ENCODE peak calls at places on chromosomes 12 and 14, in seven cellular contexts. One of them, this sample, is unnamed.
A peak's percentile ranks its signal among the peaks of the same experiment; 100 is the strongest.

GRCh38 chr12:85036241-85036707 is at the start of the genes LRRIQ1 and TSPAN19:
- DNase-seq in AG04450: peak; percentile 47
- DNase-seq in coronary artery: no peak
- DNase-seq in body of pancreas: peak; percentile 87
- DNase-seq in spleen: peak; percentile 67
- DNase-seq in aorta: peak; percentile 68
- DNase-seq in GM23248: peak; percentile 88
- DNase-seq in this sample: peak; percentile 9

GRCh38 chr12:86484473-86484872 is 228.3 kb upstream of the MGAT4C start:
- DNase-seq in AG04450: no peak
- DNase-seq in GM23248: no peak
- DNase-seq in spleen: no peak
- DNase-seq in aorta: no peak
- DNase-seq in body of pancreas: no peak
- DNase-seq in coronary artery: no peak
- DNase-seq in this sample: no peak

GRCh38 chr12:79648872-79649271 is 41.9 kb downstream of the PAWR start:
- DNase-seq in coronary artery: no peak
- DNase-seq in body of pancreas: no peak
- DNase-seq in aorta: no peak
- DNase-seq in spleen: no peak
- DNase-seq in AG04450: no peak
- DNase-seq in GM23248: no peak
- DNase-seq in this sample: no peak

GRCh38 chr12:104738371-104738710 is 219.7 kb downstream of the SLC41A2 start:
- DNase-seq in GM23248: no peak
- DNase-seq in body of pancreas: no peak
- DNase-seq in AG04450: no peak
- DNase-seq in spleen: no peak
- DNase-seq in aorta: no peak
- DNase-seq in coronary artery: no peak
- DNase-seq in this sample: no peak

GRCh38 chr12:60168441-60168840 is 572.6 kb downstream of the SLC16A7 start:
- DNase-seq in spleen: no peak
- DNase-seq in aorta: no peak
- DNase-seq in coronary artery: no peak
- DNase-seq in GM23248: no peak
- DNase-seq in body of pancreas: no peak
- DNase-seq in AG04450: no peak
- DNase-seq in this sample: no peak

GRCh38 chr14:87045956-87046355 is 947.0 kb downstream of the GALC start:
- DNase-seq in spleen: no peak
- DNase-seq in aorta: no peak
- DNase-seq in AG04450: no peak
- DNase-seq in coronary artery: no peak
- DNase-seq in body of pancreas: no peak
- DNase-seq in GM23248: no peak
- DNase-seq in this sample: no peak

GRCh38 chr14:35480119-35480769 is 53.7 kb upstream of the INSM2 start:
- DNase-seq in aorta: no peak
- DNase-seq in body of pancreas: no peak
- DNase-seq in coronary artery: no peak
- DNase-seq in GM23248: peak; percentile 12
- DNase-seq in AG04450: no peak
- DNase-seq in spleen: no peak
- DNase-seq in this sample: peak; percentile 13

GRCh38 chr12:102232446-102232845 is 34.8 kb upstream of the PMCH start:
- DNase-seq in body of pancreas: no peak
- DNase-seq in spleen: no peak
- DNase-seq in GM23248: peak; percentile 72
- DNase-seq in coronary artery: no peak
- DNase-seq in AG04450: no peak
- DNase-seq in aorta: no peak
- DNase-seq in this sample: no peak

GRCh38 chr12:113208041-113208934 is 13.0 kb upstream of the TPCN1 start:
- DNase-seq in body of pancreas: no peak
- DNase-seq in coronary artery: no peak
- DNase-seq in aorta: peak; percentile 57
- DNase-seq in spleen: peak; percentile 90
- DNase-seq in AG04450: no peak
- DNase-seq in GM23248: peak; percentile 30
- DNase-seq in this sample: peak; percentile 14

GRCh38 chr14:70093156-70093555 is 95.6 kb downstream of the SLC8A3 start:
- DNase-seq in coronary artery: no peak
- DNase-seq in AG04450: no peak
- DNase-seq in GM23248: no peak
- DNase-seq in body of pancreas: no peak
- DNase-seq in aorta: no peak
- DNase-seq in spleen: no peak
- DNase-seq in this sample: no peak

GRCh38 chr12:59600174-59600573 is 4.3 kb downstream of the SLC16A7 start:
- DNase-seq in body of pancreas: no peak
- DNase-seq in GM23248: peak; percentile 84
- DNase-seq in AG04450: no peak
- DNase-seq in spleen: no peak
- DNase-seq in coronary artery: no peak
- DNase-seq in aorta: no peak
- DNase-seq in this sample: no peak

GRCh38 chr12:31897791-31898503 is 61.3 kb upstream of the RESF1 start:
- DNase-seq in GM23248: peak; percentile 3
- DNase-seq in spleen: peak; percentile 75
- DNase-seq in coronary artery: no peak
- DNase-seq in aorta: no peak
- DNase-seq in body of pancreas: peak; percentile 50
- DNase-seq in AG04450: no peak
- DNase-seq in this sample: no peak

GRCh38 chr12:88266851-88267360 is 124.8 kb downstream of the TMTC3 start:
- DNase-seq in AG04450: no peak
- DNase-seq in spleen: no peak
- DNase-seq in aorta: no peak
- DNase-seq in GM23248: peak; percentile 8
- DNase-seq in coronary artery: no peak
- DNase-seq in body of pancreas: no peak
- DNase-seq in this sample: no peak

GRCh38 chr12:57173089-57173488 is 25.7 kb upstream of the LRP1-AS start:
- DNase-seq in GM23248: peak; percentile 52
- DNase-seq in spleen: no peak
- DNase-seq in coronary artery: no peak
- DNase-seq in AG04450: no peak
- DNase-seq in aorta: no peak
- DNase-seq in body of pancreas: no peak
- DNase-seq in this sample: no peak

GRCh38 chr12:95607642-95608041 is 56.4 kb upstream of the USP44 start:
- DNase-seq in spleen: no peak
- DNase-seq in coronary artery: no peak
- DNase-seq in GM23248: no peak
- DNase-seq in AG04450: no peak
- DNase-seq in body of pancreas: peak; percentile 47
- DNase-seq in aorta: no peak
- DNase-seq in this sample: no peak

GRCh38 chr12:42728770-42729531 is 139.4 kb upstream of the PRICKLE1 start:
- DNase-seq in spleen: no peak
- DNase-seq in coronary artery: no peak
- DNase-seq in AG04450: no peak
- DNase-seq in body of pancreas: no peak
- DNase-seq in GM23248: no peak
- DNase-seq in aorta: no peak
- DNase-seq in this sample: no peak

GRCh38 chr12:10720974-10721565 is 2.1 kb downstream of the YBX3 start:
- DNase-seq in aorta: no peak
- DNase-seq in GM23248: peak; percentile 37
- DNase-seq in coronary artery: no peak
- DNase-seq in AG04450: no peak
- DNase-seq in spleen: no peak
- DNase-seq in body of pancreas: no peak
- DNase-seq in this sample: no peak

DNA sequence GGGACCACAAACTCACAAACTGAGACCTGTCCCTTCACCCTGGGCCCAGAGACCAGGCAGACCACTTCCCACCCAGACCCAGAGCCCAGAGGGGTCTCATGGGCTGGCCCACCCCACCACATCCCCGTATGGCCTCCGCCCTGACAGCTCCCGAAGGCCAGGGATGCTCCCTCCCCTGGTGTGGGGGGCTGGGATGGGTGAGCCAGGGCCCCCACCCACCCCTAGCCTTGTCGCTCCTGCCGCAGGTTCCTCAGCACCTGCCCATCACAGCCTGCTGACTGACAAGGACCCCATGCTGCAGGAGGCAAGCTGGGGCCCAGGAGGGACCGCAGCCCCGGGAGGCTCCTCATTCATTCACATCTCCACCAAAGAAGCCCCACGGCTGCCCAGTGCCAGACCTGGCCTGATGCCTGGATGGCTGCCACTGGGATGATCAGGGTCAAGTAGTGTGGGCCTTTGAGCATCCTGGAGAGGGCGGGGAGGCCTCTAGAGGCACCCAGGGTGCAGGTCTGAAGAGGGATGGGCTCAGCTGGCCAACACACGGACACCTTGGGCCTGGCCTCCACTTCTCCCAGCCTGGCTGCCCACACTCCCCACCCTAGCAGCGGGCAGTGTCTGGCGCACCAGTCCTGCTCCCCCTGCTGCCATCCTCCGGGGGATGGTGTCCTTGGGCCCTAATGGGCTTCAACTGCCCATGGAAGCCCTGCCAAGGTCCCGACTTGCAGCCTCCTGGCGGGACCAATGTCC is 24.7 kb upstream of the GPR132 start:
- DNase-seq in coronary artery: no peak
- DNase-seq in aorta: peak; percentile 72
- DNase-seq in AG04450: no peak
- DNase-seq in body of pancreas: peak; percentile 20
- DNase-seq in spleen: no peak
- DNase-seq in GM23248: peak; percentile 12
- DNase-seq in this sample: no peak
- H3K27ac ChIP-seq in coronary artery: peak overlapping the region; percentile 89
- H3K27ac ChIP-seq in aorta: no peak overlapping the region
- H3K27ac ChIP-seq in AG04450: no peak overlapping the region
- H3K27ac ChIP-seq in body of pancreas: no peak overlapping the region
- H3K27ac ChIP-seq in spleen: no peak overlapping the region
- H3K27ac ChIP-seq in GM23248: no peak overlapping the region
- H3K27ac ChIP-seq in this sample: no peak overlapping the region

DNA sequence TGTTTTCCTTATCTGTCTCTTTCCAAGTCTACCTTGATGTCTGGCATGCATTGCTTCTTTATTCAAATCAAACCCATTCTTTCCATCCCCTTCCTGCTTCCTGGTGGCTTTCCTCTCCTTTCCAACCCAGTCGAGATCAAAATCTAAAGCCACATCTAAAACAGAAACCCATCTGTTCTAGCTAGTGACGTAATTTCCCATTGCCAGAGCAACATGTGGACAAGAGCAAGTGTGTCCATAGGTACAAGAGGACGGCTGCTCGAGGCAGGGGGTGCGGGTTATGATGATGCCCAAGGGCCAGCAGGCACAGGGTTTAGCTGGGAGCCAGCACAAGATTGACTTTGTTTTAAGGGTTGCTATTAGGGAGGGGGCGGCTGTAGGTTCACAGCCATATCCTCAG is 7.0 kb downstream of the KRT80 start:
- DNase-seq in spleen: no peak
- DNase-seq in AG04450: no peak
- DNase-seq in coronary artery: no peak
- DNase-seq in aorta: no peak
- DNase-seq in body of pancreas: no peak
- DNase-seq in GM23248: no peak
- DNase-seq in this sample: no peak
- H3K4me3 ChIP-seq in spleen: no peak overlapping the region
- H3K4me3 ChIP-seq in AG04450: no peak overlapping the region
- H3K4me3 ChIP-seq in coronary artery: no peak overlapping the region
- H3K4me3 ChIP-seq in aorta: no peak overlapping the region
- H3K4me3 ChIP-seq in body of pancreas: no peak overlapping the region
- H3K4me3 ChIP-seq in GM23248: no peak overlapping the region
- H3K4me3 ChIP-seq in this sample: no peak overlapping the region

GRCh38 chr12:52144512-52145227 is 47.1 kb downstream of the KRT80 start:
- DNase-seq in GM23248: no peak
- DNase-seq in coronary artery: peak; percentile 72
- DNase-seq in aorta: no peak
- DNase-seq in spleen: peak; percentile 67
- DNase-seq in body of pancreas: no peak
- DNase-seq in AG04450: no peak
- DNase-seq in this sample: no peak
- H3K27ac ChIP-seq in GM23248: peak overlapping the region; percentile 29
- H3K27ac ChIP-seq in coronary artery: no peak overlapping the region
- H3K27ac ChIP-seq in aorta: no peak overlapping the region
- H3K27ac ChIP-seq in spleen: no peak overlapping the region
- H3K27ac ChIP-seq in body of pancreas: no peak overlapping the region
- H3K27ac ChIP-seq in AG04450: peak overlapping the region; percentile 11
- H3K27ac ChIP-seq in this sample: no peak overlapping the region

GRCh38 chr14:60655114-60655897 is 6.0 kb upstream of the SIX1 start:
- DNase-seq in spleen: no peak
- DNase-seq in coronary artery: no peak
- DNase-seq in AG04450: no peak
- DNase-seq in GM23248: no peak
- DNase-seq in body of pancreas: no peak
- DNase-seq in aorta: no peak
- DNase-seq in this sample: no peak

GRCh38 chr14:60655898-60656754 is 6.8 kb upstream of the SIX1 start:
- DNase-seq in GM23248: no peak
- DNase-seq in AG04450: no peak
- DNase-seq in coronary artery: no peak
- DNase-seq in aorta: no peak
- DNase-seq in spleen: no peak
- DNase-seq in body of pancreas: no peak
- DNase-seq in this sample: no peak

GRCh38 chr14:60658116-60658515 is 8.8 kb upstream of the SIX1 start:
- DNase-seq in coronary artery: no peak
- DNase-seq in AG04450: no peak
- DNase-seq in body of pancreas: no peak
- DNase-seq in spleen: no peak
- DNase-seq in GM23248: no peak
- DNase-seq in aorta: no peak
- DNase-seq in this sample: no peak

GRCh38 chr14:60657609-60657983 is 8.3 kb upstream of the SIX1 start:
- DNase-seq in AG04450: no peak
- DNase-seq in aorta: no peak
- DNase-seq in coronary artery: no peak
- DNase-seq in spleen: no peak
- DNase-seq in GM23248: no peak
- DNase-seq in body of pancreas: no peak
- DNase-seq in this sample: no peak

DNA sequence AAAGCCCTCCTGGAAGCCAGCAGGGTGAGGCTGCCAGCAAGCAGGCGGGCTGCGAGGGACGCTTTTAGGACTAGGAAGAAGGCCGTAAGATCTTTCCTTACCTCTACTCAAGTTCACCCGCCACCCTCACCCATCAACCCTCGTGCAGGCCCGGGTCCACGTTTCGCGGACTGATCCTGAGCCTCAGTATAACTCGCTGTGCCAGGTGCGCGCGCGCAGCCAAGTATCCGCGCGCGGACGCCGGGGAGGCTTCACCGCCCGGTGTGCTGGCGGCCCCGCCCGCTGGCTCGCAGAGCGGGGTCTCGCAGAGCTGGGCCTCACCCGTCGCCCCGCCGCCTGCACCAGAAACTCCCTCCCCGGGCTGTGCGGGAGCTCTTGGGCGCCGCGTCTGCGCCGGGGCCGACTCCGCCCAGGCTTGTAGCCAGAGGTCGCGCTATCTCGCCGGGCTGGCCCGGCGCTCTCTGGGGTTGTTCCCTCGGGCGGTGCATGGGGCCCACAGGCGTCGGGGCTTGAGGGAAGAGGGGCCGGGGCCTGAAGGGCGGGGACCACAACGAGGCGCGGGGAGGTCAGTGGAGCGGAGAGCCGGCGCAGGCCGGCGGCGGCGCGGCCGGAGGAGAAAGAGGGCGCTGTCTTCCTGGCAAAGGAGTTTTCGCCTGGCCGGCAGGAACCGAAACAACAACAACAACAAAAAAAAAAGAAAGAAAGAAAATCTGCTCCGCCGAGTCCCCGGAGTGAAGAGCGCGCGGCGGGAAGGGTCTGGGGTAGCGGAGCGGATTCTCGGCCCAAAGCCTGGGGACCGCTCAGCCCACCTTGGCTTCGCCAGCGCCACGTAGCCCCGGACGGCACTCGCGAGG is 7.7 kb upstream of the SIX1 start:
- DNase-seq in coronary artery: no peak
- DNase-seq in spleen: peak; percentile 90
- DNase-seq in AG04450: no peak
- DNase-seq in aorta: peak; percentile 86
- DNase-seq in GM23248: peak; percentile 83
- DNase-seq in body of pancreas: peak; percentile 36
- DNase-seq in this sample: no peak
- H3K4me3 ChIP-seq in coronary artery: peak overlapping the region; percentile 72
- H3K4me3 ChIP-seq in spleen: peak overlapping the region; percentile 62
- H3K4me3 ChIP-seq in AG04450: peak overlapping the region; percentile 71
- H3K4me3 ChIP-seq in aorta: peak overlapping the region; percentile 61
- H3K4me3 ChIP-seq in GM23248: peak overlapping the region; percentile 87
- H3K4me3 ChIP-seq in body of pancreas: peak overlapping the region; percentile 76
- H3K4me3 ChIP-seq in this sample: no peak overlapping the region